ENCODE peak calls at places on chromosomes 6 and 20, in ten cellular contexts. I is CD4-positive, CD25-positive, alpha-beta regulatory T cell; V is H7; Q is naive B cell; K is heart right ventricle; G is type B pancreatic cell; Y is fibroblast of mammary gland; C is fibroblast of the aortic adventitia; X is HEK293T; T is stimulated activated naive B cell treated with anti-CD40 and anti-IgM and Interleukin-4, amounts not matched to agents 10 μg/mL and 1 μg/mL and 100 μg/mL, for 72 hours. F is an unnamed sample.

GRCh38 chr20:60877071-60877470 is 375.0 kb upstream of the CDH4 start:
- DNase-seq in I (no peak), V (no peak), Q (no peak), K (no peak), G (no peak), Y (no peak), C (no peak), X (no peak), T (no peak), F (no peak)

GRCh38 chr6:49517919-49518318 is 18.2 kb downstream of the GLYATL3 start:
- DNase-seq in I (no peak), V (no peak), Q (no peak), K (no peak), G (no peak), Y (no peak), C (no peak), X (no peak), T (no peak), F (no peak)

GRCh38 chr6:163463180-163463579 is 48.7 kb downstream of the QKI start:
- DNase-seq in I (no peak), V (no peak), Q (no peak), K (no peak), G (no peak), Y (no peak), C (no peak), X (no peak), T (no peak), F (no peak)

GRCh38 chr20:47677314-47678129 is 107.8 kb downstream of the SULF2 start:
- DNase-seq in I (peak), V (peak), Q (peak), K (peak), G (peak), Y (peak), C (no peak), X (peak), T (peak), F (no peak)

GRCh38 chr20:33679758-33680485 is 5.7 kb upstream of the NECAB3 start:
- DNase-seq in I (peak), V (peak), Q (no peak), K (no peak), G (no peak), Y (no peak), C (no peak), X (no peak), T (peak), F (no peak)

GRCh38 chr6:144063744-144064401 is 31.5 kb downstream of the SF3B5 start:
- DNase-seq in I (peak), V (peak), Q (peak), K (peak), G (peak), Y (peak), C (no peak), X (peak), T (peak), F (peak)

GRCh38 chr6:37710616-37711015 is 12.9 kb upstream of the MDGA1 start:
- DNase-seq in I (no peak), V (no peak), Q (no peak), K (no peak), G (no peak), Y (no peak), C (no peak), X (no peak), T (no peak), F (no peak)

GRCh38 chr20:63307538-63308217 is 14.7 kb downstream of the COL20A1 start:
- DNase-seq in I (no peak), V (no peak), Q (no peak), K (no peak), G (no peak), Y (no peak), C (no peak), X (no peak), T (no peak), F (no peak)

GRCh38 chr20:57435105-57435497 is 43.9 kb downstream of the RBM38 start:
- DNase-seq in I (no peak), V (no peak), Q (no peak), K (no peak), G (no peak), Y (no peak), C (no peak), X (no peak), T (no peak), F (no peak)

GRCh38 chr6:151038616-151039015 is 173.1 kb downstream of the MTHFD1L start:
- DNase-seq in I (no peak), V (no peak), Q (no peak), K (no peak), G (no peak), Y (no peak), C (no peak), X (no peak), T (no peak), F (no peak)

GRCh38 chr6:161660666-161661571 is 387.1 kb upstream of the AGPAT4 start:
- DNase-seq in I (no peak), V (no peak), Q (no peak), K (no peak), G (peak), Y (peak), C (no peak), X (no peak), T (no peak), F (no peak)

GRCh38 chr6:150043096-150043495 is 17.8 kb upstream of the RAET1L start:
- DNase-seq in I (no peak), V (no peak), Q (no peak), K (no peak), G (no peak), Y (no peak), C (no peak), X (no peak), T (no peak), F (no peak)

GRCh38 chr6:132072831-132073230 is 121.7 kb upstream of the CCN2 start:
- DNase-seq in I (no peak), V (no peak), Q (no peak), K (no peak), G (no peak), Y (peak), C (peak), X (no peak), T (no peak), F (no peak)